ENCODE peak calls at places on chromosomes 4 and X, in six cellular contexts. S is hypothalamus; B is HCEC 1CT; Q is activated CD8-positive, alpha-beta memory T cell treated with anti-CD3 and anti-CD28 coated beads, Interleukin-2, amount 50 U/mL, for 48 hours; O is sciatic nerve; H is ACHN. D is an unnamed sample.

GRCh38 chr4:82839624-82840023 is 41.0 kb upstream of the SCD5 start:
- DNase-seq in Q (no peak), H (no peak), B (peak), S (no peak), O (no peak), D (no peak)

GRCh38 chrX:3262906-3263305 is 83.5 kb downstream of the MXRA5 start:
- DNase-seq in O (no peak), H (peak), Q (no peak), S (no peak), B (peak), D (no peak)

GRCh38 chr4:45638641-45639040 is 485.2 kb downstream of the GABRG1 start:
- DNase-seq in Q (no peak), O (no peak), B (no peak), S (no peak), H (no peak), D (no peak)

GRCh38 chr4:158860856-158861255 is 92.0 kb downstream of the FNIP2 start:
- DNase-seq in O (no peak), H (no peak), S (no peak), B (no peak), Q (no peak), D (no peak)

GRCh38 chr4:181143241-181143854 is 1099.9 kb upstream of the TENM3 start:
- DNase-seq in S (peak), O (peak), B (peak), Q (peak), H (peak), D (peak)

GRCh38 chrX:20433376-20433775 is 166.7 kb upstream of the RPS6KA3 start:
- DNase-seq in B (no peak), S (no peak), H (no peak), Q (no peak), O (no peak), D (no peak)

GRCh38 chrX:103584606-103585005 is 709 bp upstream of the TCEAL4 start:
- DNase-seq in H (peak), Q (no peak), O (no peak), S (no peak), B (no peak), D (no peak)

GRCh38 chr4:124713213-124713592 is 671 bp upstream of the ANKRD50 start:
- DNase-seq in H (peak), S (peak), Q (peak), O (peak), B (peak), D (peak)

GRCh38 chr4:151266542-151266941 is 10.4 kb upstream of the PRSS48 start:
- DNase-seq in B (no peak), H (no peak), O (no peak), Q (no peak), S (no peak), D (no peak)

GRCh38 chrX:49233176-49233575 is at the start of gene CACNA1F:
- DNase-seq in H (no peak), O (no peak), Q (no peak), S (no peak), B (no peak), D (no peak)

GRCh38 chr4:104896623-104897296 is 249.9 kb upstream of the TET2 start:
- DNase-seq in H (no peak), Q (no peak), B (no peak), S (no peak), O (no peak), D (no peak)

GRCh38 chr4:69716654-69717053 is 43.8 kb downstream of the SULT1B1 start:
- DNase-seq in S (no peak), O (no peak), B (no peak), Q (no peak), H (no peak), D (no peak)

GRCh38 chr4:86640469-86640868 is 46.4 kb downstream of the PTPN13 start:
- DNase-seq in S (no peak), B (no peak), H (no peak), O (no peak), Q (no peak), D (no peak)

GRCh38 chrX:97850911-97851310 is 967.2 kb downstream of the RPA4 start:
- DNase-seq in O (no peak), B (no peak), Q (no peak), S (no peak), H (peak), D (no peak)

GRCh38 chr4:31341601-31342375 is 621.6 kb downstream of the PCDH7 start:
- DNase-seq in Q (no peak), H (no peak), O (no peak), S (no peak), B (no peak), D (no peak)

GRCh38 chr4:5980436-5981155 is 37.6 kb downstream of the C4orf50 start:
- DNase-seq in Q (no peak), S (no peak), B (no peak), O (no peak), H (no peak), D (no peak)

GRCh38 chr4:149050840-149051239 is 608.6 kb upstream of the NR3C2 start:
- DNase-seq in Q (no peak), B (no peak), H (no peak), S (no peak), O (no peak), D (no peak)

GRCh38 chr4:146051724-146052396 is 113.2 kb upstream of the ZNF827 start:
- DNase-seq in B (peak), O (no peak), H (no peak), Q (no peak), S (no peak), D (no peak)